ENCODE peak calls at places on chromosomes 12 and 14, in six cellular contexts. Q, C, D, S, R and V are unnamed samples.

GRCh38 chr12:120110550-120111501 is 5.7 kb downstream of the RAB35 start:
- DNase-seq in Q (peak; percentile 36), C (peak; percentile 18), D (peak; percentile 62), S (no peak), R (no peak), V (no peak)

GRCh38 chr12:113181975-113182374 is 3.3 kb downstream of the DDX54 start:
- DNase-seq in Q (no peak), C (no peak), D (no peak), S (no peak), R (no peak), V (no peak)

GRCh38 chr12:83767723-83768122 is 1081.0 kb downstream of the TMTC2 start:
- DNase-seq in Q (no peak), C (no peak), D (no peak), S (no peak), R (no peak), V (no peak)

GRCh38 chr12:100450726-100451125 is 22.9 kb upstream of the NR1H4 start:
- DNase-seq in Q (no peak), C (no peak), D (no peak), S (no peak), R (no peak), V (no peak)

GRCh38 chr12:28164644-28165313 is 25.5 kb upstream of the CCDC91 start:
- DNase-seq in Q (no peak), C (no peak), D (no peak), S (no peak), R (no peak), V (no peak)

GRCh38 chr14:76786556-76786955 is 25.3 kb downstream of the VASH1 start:
- DNase-seq in Q (peak; percentile 57), C (no peak), D (no peak), S (no peak), R (no peak), V (no peak)

GRCh38 chr12:89864419-89864818 is 155.8 kb upstream of the ATP2B1 start:
- DNase-seq in Q (no peak), C (peak; percentile 52), D (no peak), S (no peak), R (no peak), V (no peak)

GRCh38 chr14:74501135-74501614 is 7.6 kb downstream of the ISCA2 start:
- DNase-seq in Q (peak; percentile 86), C (peak; percentile 66), D (peak; percentile 68), S (peak; percentile 59), R (peak; percentile 70), V (peak; percentile 88)

GRCh38 chr12:103373088-103373523 is 122.7 kb downstream of the C12orf42 start:
- DNase-seq in Q (no peak), C (no peak), D (no peak), S (no peak), R (no peak), V (no peak)

GRCh38 chr12:50057000-50057841 is at the start of gene ASIC1:
- DNase-seq in Q (peak; percentile 79), C (peak; percentile 66), D (peak; percentile 66), S (peak; percentile 68), R (peak; percentile 79), V (peak; percentile 72)

GRCh38 chr12:54225666-54226065 is 36.9 kb upstream of the SMUG1 start:
- DNase-seq in Q (no peak), C (no peak), D (no peak), S (no peak), R (no peak), V (no peak)

GRCh38 chr14:90726656-90727055 is 89.6 kb downstream of the TTC7B start:
- DNase-seq in Q (peak; percentile 63), C (peak; percentile 24), D (no peak), S (no peak), R (peak; percentile 31), V (peak; percentile 62)

GRCh38 chr14:23005861-23006534 is 3.9 kb downstream of the C14orf93 start:
- DNase-seq in Q (no peak), C (no peak), D (no peak), S (no peak), R (no peak), V (no peak)

GRCh38 chr12:55720894-55721444 is 776 bp downstream of the RDH5 start:
- DNase-seq in Q (peak; percentile 70), C (peak; percentile 98), D (peak; percentile 54), S (no peak), R (no peak), V (peak; percentile 63)

GRCh38 chr12:6396031-6396430 is 12.1 kb downstream of the LTBR start:
- DNase-seq in Q (no peak), C (no peak), D (no peak), S (no peak), R (no peak), V (no peak)

GRCh38 chr12:55829967-55830600 is 697 bp upstream of the DNAJC14 start:
- DNase-seq in Q (peak; percentile 54), C (peak; percentile 48), D (peak; percentile 45), S (peak; percentile 59), R (peak; percentile 70), V (peak; percentile 71)